ENCODE peak calls at places on chromosome 5, in five cellular contexts. C, V, P, Z and O are unnamed samples.

GRCh38 chr5:37825334-37825915 is 14.4 kb downstream of the GDNF start:
- DNase-seq in C (no peak), V (no peak), P (no peak), Z (no peak), O (no peak)

GRCh38 chr5:170151105-170151831 is 45.6 kb downstream of the FOXI1 start:
- DNase-seq in C (peak; percentile 81), V (no peak), P (no peak), Z (peak; percentile 87), O (peak; percentile 85)

GRCh38 chr5:42583322-42583721 is 160.1 kb downstream of the GHR start:
- DNase-seq in C (no peak), V (no peak), P (peak; percentile 41), Z (peak; percentile 78), O (no peak)

GRCh38 chr5:52738095-52738506 is 49.6 kb upstream of the ITGA1 start:
- DNase-seq in C (no peak), V (no peak), P (no peak), Z (peak; percentile 55), O (no peak)

GRCh38 chr5:14452685-14453084 is 128.9 kb upstream of the OTULINL start:
- DNase-seq in C (no peak), V (no peak), P (no peak), Z (no peak), O (no peak)

GRCh38 chr5:8576178-8576577 is 707.2 kb downstream of the MTRR start:
- DNase-seq in C (no peak), V (no peak), P (no peak), Z (no peak), O (no peak)

GRCh38 chr5:59328801-59329296 is 564.7 kb downstream of the PDE4D start:
- DNase-seq in C (peak; percentile 65), V (no peak), P (no peak), Z (peak; percentile 25), O (no peak)

GRCh38 chr5:126949475-126949874 is 80.9 kb downstream of the MARCHF3 start:
- DNase-seq in C (no peak), V (no peak), P (no peak), Z (no peak), O (no peak)

GRCh38 chr5:80736730-80737129 is 81.9 kb upstream of the DHFR start:
- DNase-seq in C (no peak), V (no peak), P (no peak), Z (peak; percentile 82), O (no peak)

GRCh38 chr5:37723147-37723961 is 116.5 kb downstream of the GDNF start:
- DNase-seq in C (no peak), V (no peak), P (peak; percentile 50), Z (no peak), O (no peak)

GRCh38 chr5:138981131-138981530 is 106.0 kb upstream of the LRRTM2 start:
- DNase-seq in C (no peak), V (no peak), P (no peak), Z (no peak), O (no peak)

GRCh38 chr5:1417586-1418225 is 27.5 kb downstream of the SLC6A3 start:
- DNase-seq in C (peak; percentile 67), V (peak; percentile 64), P (no peak), Z (no peak), O (peak; percentile 61)

GRCh38 chr5:150322202-150322601 is 19.5 kb upstream of the ARSI start:
- DNase-seq in C (no peak), V (no peak), P (no peak), Z (peak; percentile 85), O (no peak)

GRCh38 chr5:121138952-121139351 is 674.9 kb downstream of the PRR16 start:
- DNase-seq in C (no peak), V (no peak), P (no peak), Z (no peak), O (no peak)

GRCh38 chr5:72166070-72166979 is 59.0 kb downstream of the MAP1B start:
- DNase-seq in C (peak; percentile 81), V (no peak), P (peak; percentile 13), Z (peak; percentile 83), O (no peak)

GRCh38 chr5:181243521-181244307 is at the start of gene RACK1:
- DNase-seq in C (peak; percentile 96), V (peak; percentile 95), P (no peak), Z (peak; percentile 86), O (peak; percentile 93)

GRCh38 chr5:159184858-159185381 is 24.4 kb downstream of the RNF145 start:
- DNase-seq in C (no peak), V (no peak), P (no peak), Z (peak; percentile 87), O (no peak)

GRCh38 chr5:9534881-9535517 is 10.9 kb downstream of the SEMA5A start:
- DNase-seq in C (peak; percentile 79), V (no peak), P (no peak), Z (peak; percentile 50), O (no peak)

GRCh38 chr5:9265391-9266287 is 280.2 kb downstream of the SEMA5A start:
- DNase-seq in C (no peak), V (no peak), P (no peak), Z (peak; percentile 93), O (peak; percentile 79)

GRCh38 chr5:127013407-127013806 is 17.0 kb downstream of the MARCHF3 start:
- DNase-seq in C (no peak), V (no peak), P (no peak), Z (no peak), O (no peak)

GRCh38 chr5:172975289-172975688 is 8.3 kb upstream of the ATP6V0E1 start:
- DNase-seq in C (no peak), V (no peak), P (no peak), Z (no peak), O (no peak)

GRCh38 chr5:174235226-174235992 is 189.9 kb downstream of the NSG2 start:
- DNase-seq in C (no peak), V (no peak), P (no peak), Z (no peak), O (no peak)

GRCh38 chr5:1552469-1553255 is 28.9 kb upstream of the LPCAT1 start:
- DNase-seq in C (peak; percentile 83), V (no peak), P (no peak), Z (no peak), O (peak; percentile 82)

GRCh38 chr5:76737846-76738245 is 21.9 kb downstream of the F2R start:
- DNase-seq in C (no peak), V (no peak), P (no peak), Z (no peak), O (no peak)

GRCh38 chr5:142508027-142508426 is 177.9 kb downstream of the FGF1 start:
- DNase-seq in C (no peak), V (no peak), P (no peak), Z (no peak), O (no peak)

GRCh38 chr5:155546075-155546474 is 532.5 kb downstream of the KIF4B start:
- DNase-seq in C (no peak), V (no peak), P (no peak), Z (no peak), O (no peak)

GRCh38 chr5:164013077-164013670 is 507.8 kb downstream of the MAT2B start:
- DNase-seq in C (no peak), V (no peak), P (peak; percentile 70), Z (peak; percentile 51), O (no peak)

GRCh38 chr5:130168211-130168610 is 263.9 kb downstream of the CHSY3 start:
- DNase-seq in C (no peak), V (no peak), P (no peak), Z (no peak), O (no peak)

GRCh38 chr5:169272111-169272510 is 28.8 kb downstream of the SLIT3 start:
- DNase-seq in C (no peak), V (no peak), P (no peak), Z (no peak), O (no peak)

GRCh38 chr5:58454025-58454424 is 5.9 kb downstream of the PLK2 start:
- DNase-seq in C (no peak), V (no peak), P (no peak), Z (no peak), O (no peak)

GRCh38 chr5:179089502-179089901 is 29.3 kb downstream of the ZNF354C start:
- DNase-seq in C (no peak), V (no peak), P (no peak), Z (no peak), O (no peak)
- H3K9me3 ChIP-seq in C (peaks cover 13% of the 10 kb centered on the region), V (peaks cover 100% of the 10 kb centered on the region), P (peaks cover 3% of the 10 kb centered on the region), Z (peaks cover 21% of the 10 kb centered on the region), O (peaks cover 83% of the 10 kb centered on the region)

DNA sequence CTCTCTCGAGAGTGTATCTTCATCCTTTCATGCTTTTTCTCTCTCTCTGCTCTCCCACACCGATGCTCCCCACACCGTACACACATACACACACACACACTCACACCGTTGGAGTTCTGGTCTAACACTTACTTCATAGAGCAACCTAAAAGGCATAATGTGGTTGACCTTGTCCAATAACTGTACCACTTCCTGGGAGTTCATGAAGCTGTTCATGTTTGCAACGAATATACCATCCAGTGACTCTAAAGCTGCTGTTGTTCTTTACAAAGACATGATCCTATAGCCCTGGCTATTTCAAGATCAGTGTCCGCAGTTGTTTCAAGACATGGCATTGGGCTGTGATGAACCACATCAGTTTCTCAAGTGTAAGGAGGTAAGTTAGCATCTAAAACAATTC is 10.0 kb downstream of the MEF2C start:
- DNase-seq in C (no peak), V (no peak), P (no peak), Z (no peak), O (no peak)
- H3K4me3 ChIP-seq in C (no peak overlapping the region), V (no peak overlapping the region), P (no peak overlapping the region), Z (no peak overlapping the region), O (no peak overlapping the region)

DNA sequence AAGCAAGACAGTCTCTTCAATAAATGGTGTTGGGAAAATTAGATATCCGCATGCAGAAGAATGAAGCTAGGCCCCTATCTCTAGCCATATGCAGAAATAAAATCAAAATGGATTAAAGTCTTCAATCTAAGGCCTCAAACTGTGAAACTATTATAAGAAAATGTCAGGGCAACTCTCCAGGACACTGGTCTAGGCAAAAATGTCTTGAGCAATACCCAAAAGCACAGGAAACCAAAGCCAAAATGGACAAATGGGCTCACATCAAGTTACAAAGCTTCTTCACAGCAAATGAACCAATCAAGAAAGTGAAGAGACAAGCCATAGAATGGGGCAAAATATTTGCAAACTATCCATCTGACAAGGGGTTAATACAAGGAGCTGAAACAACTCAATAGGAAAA is 338.8 kb downstream of the NNT start:
- DNase-seq in C (no peak), V (no peak), P (no peak), Z (no peak), O (no peak)
- H3K9me3 ChIP-seq in C (no peaks in the 10 kb centered on the region), V (peaks cover 40% of the 10 kb centered on the region), P (no peaks in the 10 kb centered on the region), Z (no peaks in the 10 kb centered on the region), O (peaks cover 6% of the 10 kb centered on the region)

GRCh38 chr5:146952168-146952567 is 73.6 kb upstream of the PPP2R2B start:
- DNase-seq in C (no peak), V (no peak), P (no peak), Z (no peak), O (no peak)

GRCh38 chr5:146947181-146947941 is 68.8 kb upstream of the PPP2R2B start:
- DNase-seq in C (no peak), V (no peak), P (peak; percentile 29), Z (peak; percentile 11), O (no peak)

GRCh38 chr5:146944764-146945710 is 66.5 kb upstream of the PPP2R2B start:
- DNase-seq in C (no peak), V (no peak), P (no peak), Z (no peak), O (no peak)

GRCh38 chr5:146945722-146946121 is 67.2 kb upstream of the PPP2R2B start:
- DNase-seq in C (no peak), V (no peak), P (no peak), Z (no peak), O (no peak)

DNA sequence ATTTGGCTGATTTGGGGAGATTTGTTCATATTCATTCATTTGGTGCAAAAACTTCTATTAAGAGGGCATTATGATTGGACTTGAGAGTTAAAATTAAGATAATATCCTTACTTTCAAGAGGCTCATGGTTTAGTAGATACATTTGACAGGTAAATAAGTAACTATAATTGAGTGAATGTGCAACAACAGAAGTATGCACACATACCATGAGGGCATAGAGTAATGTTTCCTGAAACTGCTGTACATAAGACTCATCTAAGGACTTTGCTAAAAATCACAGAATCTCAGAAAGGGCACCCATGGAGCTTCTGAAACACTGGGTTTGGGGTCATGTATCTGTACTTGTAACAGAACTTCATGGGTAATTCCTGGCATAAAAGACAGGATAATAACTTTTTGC is 70.1 kb upstream of the PPP2R2B start:
- DNase-seq in C (no peak), V (no peak), P (no peak), Z (no peak), O (no peak)
- H3K4me3 ChIP-seq in C (no peak overlapping the region), V (no peak overlapping the region), P (no peak overlapping the region), Z (no peak overlapping the region), O (no peak overlapping the region)